ENCODE peak calls at places on chromosomes 7 and 10, in seven cellular contexts. One of them, this sample, is unnamed.

GRCh38 chr10:119416855-119417254 is 125.7 kb downstream of the RGS10 start:
- DNase-seq in left colon: no peak
- DNase-seq in cardiac muscle cell: peak; percentile 77
- DNase-seq in nucleus accumbens: peak; percentile 63
- DNase-seq in mammary epithelial cell: peak; percentile 41
- DNase-seq in PC-9: peak; percentile 55
- DNase-seq in heart left ventricle: peak; percentile 79
- DNase-seq in this sample: no peak

GRCh38 chr7:64625114-64626082 is 40.5 kb upstream of the ZNF107 start:
- DNase-seq in left colon: no peak
- DNase-seq in nucleus accumbens: no peak
- DNase-seq in cardiac muscle cell: no peak
- DNase-seq in PC-9: no peak
- DNase-seq in mammary epithelial cell: no peak
- DNase-seq in heart left ventricle: no peak
- DNase-seq in this sample: no peak

GRCh38 chr10:1468777-1469176 is 268.5 kb downstream of the ADARB2 start:
- DNase-seq in PC-9: no peak
- DNase-seq in mammary epithelial cell: no peak
- DNase-seq in nucleus accumbens: no peak
- DNase-seq in left colon: no peak
- DNase-seq in heart left ventricle: no peak
- DNase-seq in cardiac muscle cell: no peak
- DNase-seq in this sample: no peak

GRCh38 chr7:132200141-132200540 is 376.1 kb downstream of the PLXNA4 start:
- DNase-seq in cardiac muscle cell: no peak
- DNase-seq in nucleus accumbens: no peak
- DNase-seq in heart left ventricle: no peak
- DNase-seq in left colon: no peak
- DNase-seq in PC-9: no peak
- DNase-seq in mammary epithelial cell: no peak
- DNase-seq in this sample: no peak

GRCh38 chr10:46557319-46558140 is 1.1 kb upstream of the GPRIN2 start:
- DNase-seq in PC-9: no peak
- DNase-seq in mammary epithelial cell: no peak
- DNase-seq in heart left ventricle: peak; percentile 28
- DNase-seq in nucleus accumbens: no peak
- DNase-seq in cardiac muscle cell: no peak
- DNase-seq in left colon: peak; percentile 36
- DNase-seq in this sample: no peak

GRCh38 chr7:106865130-106866115 is at the start of gene PIK3CG:
- DNase-seq in PC-9: no peak
- DNase-seq in nucleus accumbens: no peak
- DNase-seq in mammary epithelial cell: no peak
- DNase-seq in cardiac muscle cell: no peak
- DNase-seq in left colon: no peak
- DNase-seq in heart left ventricle: no peak
- DNase-seq in this sample: no peak

GRCh38 chr7:30596043-30596641 is 1.5 kb downstream of the GARS1 start:
- DNase-seq in cardiac muscle cell: no peak
- DNase-seq in left colon: peak; percentile 31
- DNase-seq in nucleus accumbens: no peak
- DNase-seq in PC-9: peak; percentile 26
- DNase-seq in mammary epithelial cell: peak; percentile 33
- DNase-seq in heart left ventricle: no peak
- DNase-seq in this sample: no peak

GRCh38 chr10:30531751-30532530 is 97.6 kb downstream of the LYZL2 start:
- DNase-seq in nucleus accumbens: no peak
- DNase-seq in left colon: no peak
- DNase-seq in heart left ventricle: no peak
- DNase-seq in mammary epithelial cell: no peak
- DNase-seq in PC-9: no peak
- DNase-seq in cardiac muscle cell: no peak
- DNase-seq in this sample: no peak

GRCh38 chr10:35420827-35421552 is 84.7 kb downstream of the CCNY start:
- DNase-seq in nucleus accumbens: no peak
- DNase-seq in left colon: no peak
- DNase-seq in mammary epithelial cell: no peak
- DNase-seq in PC-9: no peak
- DNase-seq in cardiac muscle cell: no peak
- DNase-seq in heart left ventricle: no peak
- DNase-seq in this sample: no peak

GRCh38 chr7:55641273-55641691 is 69.0 kb upstream of the VOPP1 start:
- DNase-seq in nucleus accumbens: peak; percentile 60
- DNase-seq in mammary epithelial cell: peak; percentile 78
- DNase-seq in cardiac muscle cell: peak; percentile 74
- DNase-seq in left colon: peak; percentile 30
- DNase-seq in PC-9: peak; percentile 62
- DNase-seq in heart left ventricle: no peak
- DNase-seq in this sample: peak; percentile 11

GRCh38 chr7:582081-582835 is 62.6 kb upstream of the PDGFA start:
- DNase-seq in left colon: no peak
- DNase-seq in heart left ventricle: no peak
- DNase-seq in PC-9: no peak
- DNase-seq in nucleus accumbens: no peak
- DNase-seq in cardiac muscle cell: no peak
- DNase-seq in mammary epithelial cell: no peak
- DNase-seq in this sample: no peak

GRCh38 chr7:156460861-156461632 is 179.5 kb upstream of the RNF32 start:
- DNase-seq in nucleus accumbens: no peak
- DNase-seq in left colon: no peak
- DNase-seq in cardiac muscle cell: no peak
- DNase-seq in PC-9: no peak
- DNase-seq in heart left ventricle: no peak
- DNase-seq in mammary epithelial cell: no peak
- DNase-seq in this sample: no peak

GRCh38 chr10:71520042-71520441 is 123.3 kb downstream of the CDH23 start:
- DNase-seq in PC-9: no peak
- DNase-seq in mammary epithelial cell: no peak
- DNase-seq in left colon: no peak
- DNase-seq in cardiac muscle cell: no peak
- DNase-seq in heart left ventricle: no peak
- DNase-seq in nucleus accumbens: no peak
- DNase-seq in this sample: no peak

GRCh38 chr7:44309271-44310091 is 15.9 kb downstream of the CAMK2B start:
- DNase-seq in mammary epithelial cell: no peak
- DNase-seq in heart left ventricle: peak; percentile 84
- DNase-seq in cardiac muscle cell: peak; percentile 75
- DNase-seq in nucleus accumbens: peak; percentile 43
- DNase-seq in left colon: peak; percentile 23
- DNase-seq in PC-9: peak; percentile 50
- DNase-seq in this sample: no peak

GRCh38 chr10:5476918-5477525 is 22.3 kb downstream of the CALML5 start:
- DNase-seq in mammary epithelial cell: no peak
- DNase-seq in cardiac muscle cell: no peak
- DNase-seq in heart left ventricle: no peak
- DNase-seq in PC-9: no peak
- DNase-seq in left colon: no peak
- DNase-seq in nucleus accumbens: no peak
- DNase-seq in this sample: no peak

GRCh38 chr7:33886100-33886623 is 19.2 kb upstream of the BMPER start:
- DNase-seq in cardiac muscle cell: peak; percentile 74
- DNase-seq in left colon: no peak
- DNase-seq in nucleus accumbens: no peak
- DNase-seq in mammary epithelial cell: no peak
- DNase-seq in heart left ventricle: no peak
- DNase-seq in PC-9: no peak
- DNase-seq in this sample: no peak

GRCh38 chr10:102507521-102507920 is 3.7 kb downstream of the SUFU start:
- DNase-seq in nucleus accumbens: no peak
- DNase-seq in mammary epithelial cell: no peak
- DNase-seq in cardiac muscle cell: no peak
- DNase-seq in PC-9: no peak
- DNase-seq in left colon: no peak
- DNase-seq in heart left ventricle: no peak
- DNase-seq in this sample: no peak

GRCh38 chr7:4797858-4798705 is 22.7 kb downstream of the AP5Z1 start:
- DNase-seq in heart left ventricle: peak; percentile 56
- DNase-seq in mammary epithelial cell: no peak
- DNase-seq in left colon: no peak
- DNase-seq in PC-9: peak; percentile 62
- DNase-seq in cardiac muscle cell: peak; percentile 71
- DNase-seq in nucleus accumbens: peak; percentile 56
- DNase-seq in this sample: no peak

GRCh38 chr10:44192435-44192834 is 192.5 kb downstream of the CXCL12 start:
- DNase-seq in mammary epithelial cell: no peak
- DNase-seq in cardiac muscle cell: no peak
- DNase-seq in heart left ventricle: no peak
- DNase-seq in PC-9: no peak
- DNase-seq in nucleus accumbens: no peak
- DNase-seq in left colon: no peak
- DNase-seq in this sample: no peak

GRCh38 chr10:45257615-45258014 is 57.8 kb downstream of the OR13A1 start:
- DNase-seq in mammary epithelial cell: no peak
- DNase-seq in left colon: no peak
- DNase-seq in nucleus accumbens: no peak
- DNase-seq in PC-9: no peak
- DNase-seq in cardiac muscle cell: no peak
- DNase-seq in heart left ventricle: no peak
- DNase-seq in this sample: no peak

GRCh38 chr7:130961128-130961601 is 227.2 kb upstream of the KLF14 start:
- DNase-seq in PC-9: peak; percentile 47
- DNase-seq in cardiac muscle cell: no peak
- DNase-seq in nucleus accumbens: no peak
- DNase-seq in heart left ventricle: no peak
- DNase-seq in left colon: no peak
- DNase-seq in mammary epithelial cell: peak; percentile 96
- DNase-seq in this sample: no peak

GRCh38 chr7:93198472-93198871 is 27.8 kb downstream of the HEPACAM2 start:
- DNase-seq in nucleus accumbens: no peak
- DNase-seq in mammary epithelial cell: no peak
- DNase-seq in PC-9: no peak
- DNase-seq in cardiac muscle cell: no peak
- DNase-seq in heart left ventricle: no peak
- DNase-seq in left colon: no peak
- DNase-seq in this sample: no peak

GRCh38 chr7:74025146-74025545 is 2.8 kb upstream of the ELN start:
- DNase-seq in cardiac muscle cell: no peak
- DNase-seq in left colon: no peak
- DNase-seq in heart left ventricle: no peak
- DNase-seq in nucleus accumbens: no peak
- DNase-seq in PC-9: peak; percentile 24
- DNase-seq in mammary epithelial cell: no peak
- DNase-seq in this sample: no peak

GRCh38 chr7:148299335-148299734 is 291.2 kb upstream of the C7orf33 start:
- DNase-seq in PC-9: no peak
- DNase-seq in left colon: no peak
- DNase-seq in nucleus accumbens: no peak
- DNase-seq in heart left ventricle: no peak
- DNase-seq in cardiac muscle cell: no peak
- DNase-seq in mammary epithelial cell: no peak
- DNase-seq in this sample: no peak

GRCh38 chr10:83229991-83230390 is 909.3 kb upstream of the GHITM start:
- DNase-seq in left colon: no peak
- DNase-seq in heart left ventricle: no peak
- DNase-seq in nucleus accumbens: no peak
- DNase-seq in PC-9: no peak
- DNase-seq in cardiac muscle cell: no peak
- DNase-seq in mammary epithelial cell: no peak
- DNase-seq in this sample: no peak

GRCh38 chr10:80197972-80198591 is 7.3 kb downstream of the ANXA11 start:
- DNase-seq in left colon: no peak
- DNase-seq in cardiac muscle cell: no peak
- DNase-seq in mammary epithelial cell: no peak
- DNase-seq in nucleus accumbens: peak; percentile 18
- DNase-seq in PC-9: no peak
- DNase-seq in heart left ventricle: peak; percentile 54
- DNase-seq in this sample: no peak

GRCh38 chr10:89262331-89263020 is 10.9 kb upstream of the LIPA start:
- DNase-seq in heart left ventricle: no peak
- DNase-seq in left colon: no peak
- DNase-seq in mammary epithelial cell: peak; percentile 35
- DNase-seq in cardiac muscle cell: no peak
- DNase-seq in PC-9: peak; percentile 45
- DNase-seq in nucleus accumbens: no peak
- DNase-seq in this sample: no peak

GRCh38 chr10:30705086-30705624 is 75.6 kb upstream of the LYZL2 start:
- DNase-seq in heart left ventricle: no peak
- DNase-seq in nucleus accumbens: no peak
- DNase-seq in PC-9: no peak
- DNase-seq in mammary epithelial cell: no peak
- DNase-seq in left colon: no peak
- DNase-seq in cardiac muscle cell: no peak
- DNase-seq in this sample: no peak

GRCh38 chr10:26622891-26623290 is 74.6 kb upstream of the PDSS1 start:
- DNase-seq in heart left ventricle: no peak
- DNase-seq in PC-9: no peak
- DNase-seq in nucleus accumbens: no peak
- DNase-seq in left colon: no peak
- DNase-seq in mammary epithelial cell: peak; percentile 0
- DNase-seq in cardiac muscle cell: no peak
- DNase-seq in this sample: no peak

GRCh38 chr10:93224005-93224779 is 150.5 kb downstream of the CYP26A1 start:
- DNase-seq in PC-9: no peak
- DNase-seq in mammary epithelial cell: no peak
- DNase-seq in nucleus accumbens: no peak
- DNase-seq in left colon: no peak
- DNase-seq in cardiac muscle cell: no peak
- DNase-seq in heart left ventricle: no peak
- DNase-seq in this sample: no peak

This sample was measured in caudate nucleus.